ENCODE peak calls at places on chromosomes 4 and X, in four cellular contexts. One of them, this sample, is unnamed.

GRCh38 chr4:159390648-159391047 is 287.8 kb downstream of the RAPGEF2 start:
- DNase-seq in AG04450: peak; percentile 91
- DNase-seq in CD4-positive, alpha-beta memory T cell: no peak
- DNase-seq in Peyer's patch: no peak
- DNase-seq in this sample: no peak

GRCh38 chr4:119632216-119632615 is 3.6 kb upstream of the PDE5A start:
- DNase-seq in AG04450: no peak
- DNase-seq in CD4-positive, alpha-beta memory T cell: no peak
- DNase-seq in Peyer's patch: no peak
- DNase-seq in this sample: no peak

GRCh38 chr4:139783761-139784484 is 118.3 kb downstream of the MGST2 start:
- DNase-seq in AG04450: no peak
- DNase-seq in CD4-positive, alpha-beta memory T cell: no peak
- DNase-seq in Peyer's patch: no peak
- DNase-seq in this sample: no peak

GRCh38 chr4:56640907-56641493 is 40.1 kb downstream of the HOPX start:
- DNase-seq in AG04450: no peak
- DNase-seq in CD4-positive, alpha-beta memory T cell: no peak
- DNase-seq in Peyer's patch: no peak
- DNase-seq in this sample: no peak

GRCh38 chr4:56181140-56181950 is 205.9 kb downstream of the AASDH start:
- DNase-seq in AG04450: no peak
- DNase-seq in CD4-positive, alpha-beta memory T cell: no peak
- DNase-seq in Peyer's patch: no peak
- DNase-seq in this sample: no peak

GRCh38 chr4:126346654-126347053 is 1031.9 kb downstream of the FAT4 start:
- DNase-seq in AG04450: no peak
- DNase-seq in CD4-positive, alpha-beta memory T cell: no peak
- DNase-seq in Peyer's patch: no peak
- DNase-seq in this sample: no peak

GRCh38 chr4:33780952-33781655 is 2463.2 kb downstream of the ARAP2 start:
- DNase-seq in AG04450: no peak
- DNase-seq in CD4-positive, alpha-beta memory T cell: no peak
- DNase-seq in Peyer's patch: no peak
- DNase-seq in this sample: no peak

GRCh38 chrX:150365953-150366911 is 3.1 kb downstream of the MAMLD1 start:
- DNase-seq in AG04450: no peak
- DNase-seq in CD4-positive, alpha-beta memory T cell: no peak
- DNase-seq in Peyer's patch: peak; percentile 68
- DNase-seq in this sample: no peak

GRCh38 chr4:115851918-115852766 is 738.7 kb upstream of the NDST4 start:
- DNase-seq in AG04450: no peak
- DNase-seq in CD4-positive, alpha-beta memory T cell: no peak
- DNase-seq in Peyer's patch: peak; percentile 60
- DNase-seq in this sample: no peak

DNA sequence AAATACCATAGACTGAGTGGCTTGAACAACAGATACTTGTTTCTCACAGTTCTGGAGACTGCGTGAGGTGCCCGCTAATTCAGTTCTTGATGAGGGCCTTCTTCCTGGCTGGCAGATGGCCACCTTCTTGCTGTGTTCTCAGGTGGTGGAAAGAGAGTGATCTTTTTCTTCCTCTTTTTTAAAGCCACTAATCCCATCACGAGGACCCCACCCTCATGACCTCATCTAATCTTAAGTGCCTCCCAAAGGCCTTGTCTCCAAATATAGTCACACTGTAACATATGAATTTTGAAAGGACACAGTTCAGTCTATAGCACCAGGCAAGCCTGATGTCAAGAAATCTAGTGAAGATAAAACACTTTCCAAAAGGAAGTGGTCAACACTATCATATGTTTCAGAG is 12.4 kb downstream of the VAMP7 start:
- DNase-seq in AG04450: no peak
- DNase-seq in CD4-positive, alpha-beta memory T cell: no peak
- DNase-seq in Peyer's patch: no peak
- DNase-seq in this sample: no peak
- H3K9me3 ChIP-seq in AG04450: no peaks in the 10 kb centered on the region
- H3K9me3 ChIP-seq in CD4-positive, alpha-beta memory T cell: no peaks in the 10 kb centered on the region
- H3K9me3 ChIP-seq in Peyer's patch: no peaks in the 10 kb centered on the region
- H3K9me3 ChIP-seq in this sample: no peaks in the 10 kb centered on the region

GRCh38 chrX:120566817-120567216 is 6.1 kb upstream of the CUL4B start:
- DNase-seq in AG04450: no peak
- DNase-seq in CD4-positive, alpha-beta memory T cell: no peak
- DNase-seq in Peyer's patch: no peak
- DNase-seq in this sample: no peak

GRCh38 chrX:120564925-120565324 is 4.2 kb upstream of the CUL4B start:
- DNase-seq in AG04450: no peak
- DNase-seq in CD4-positive, alpha-beta memory T cell: no peak
- DNase-seq in Peyer's patch: no peak
- DNase-seq in this sample: no peak

GRCh38 chrX:120568047-120568446 is 7.3 kb upstream of the CUL4B start:
- DNase-seq in AG04450: no peak
- DNase-seq in CD4-positive, alpha-beta memory T cell: no peak
- DNase-seq in Peyer's patch: no peak
- DNase-seq in this sample: no peak

GRCh38 chrX:120570201-120570600 is 9.4 kb upstream of the CUL4B start:
- DNase-seq in AG04450: no peak
- DNase-seq in CD4-positive, alpha-beta memory T cell: no peak
- DNase-seq in Peyer's patch: no peak
- DNase-seq in this sample: no peak

DNA sequence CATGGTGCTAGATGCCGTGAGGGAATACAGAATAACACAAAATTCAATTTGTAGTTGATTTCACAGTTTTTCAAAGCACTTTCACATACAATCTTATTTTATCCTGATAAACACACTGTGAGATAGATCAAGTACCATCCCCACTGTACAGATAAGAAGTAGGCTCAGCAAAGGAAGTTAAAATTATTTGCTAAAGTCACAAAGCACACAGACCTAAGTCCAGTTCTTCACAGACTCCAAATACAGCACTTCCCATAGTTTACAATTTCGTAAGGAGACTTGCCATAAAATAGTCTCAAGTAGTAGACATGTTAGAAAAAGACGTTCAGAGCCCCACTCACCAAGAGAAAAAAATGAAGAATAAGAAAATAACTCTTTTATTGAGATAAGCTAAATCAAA is 7.8 kb upstream of the CUL4B start:
- DNase-seq in AG04450: no peak
- DNase-seq in CD4-positive, alpha-beta memory T cell: no peak
- DNase-seq in Peyer's patch: no peak
- DNase-seq in this sample: no peak
- H3K9me3 ChIP-seq in AG04450: no peaks in the 10 kb centered on the region
- H3K9me3 ChIP-seq in CD4-positive, alpha-beta memory T cell: no peaks in the 10 kb centered on the region
- H3K9me3 ChIP-seq in Peyer's patch: no peaks in the 10 kb centered on the region
- H3K9me3 ChIP-seq in this sample: no peaks in the 10 kb centered on the region

DNA sequence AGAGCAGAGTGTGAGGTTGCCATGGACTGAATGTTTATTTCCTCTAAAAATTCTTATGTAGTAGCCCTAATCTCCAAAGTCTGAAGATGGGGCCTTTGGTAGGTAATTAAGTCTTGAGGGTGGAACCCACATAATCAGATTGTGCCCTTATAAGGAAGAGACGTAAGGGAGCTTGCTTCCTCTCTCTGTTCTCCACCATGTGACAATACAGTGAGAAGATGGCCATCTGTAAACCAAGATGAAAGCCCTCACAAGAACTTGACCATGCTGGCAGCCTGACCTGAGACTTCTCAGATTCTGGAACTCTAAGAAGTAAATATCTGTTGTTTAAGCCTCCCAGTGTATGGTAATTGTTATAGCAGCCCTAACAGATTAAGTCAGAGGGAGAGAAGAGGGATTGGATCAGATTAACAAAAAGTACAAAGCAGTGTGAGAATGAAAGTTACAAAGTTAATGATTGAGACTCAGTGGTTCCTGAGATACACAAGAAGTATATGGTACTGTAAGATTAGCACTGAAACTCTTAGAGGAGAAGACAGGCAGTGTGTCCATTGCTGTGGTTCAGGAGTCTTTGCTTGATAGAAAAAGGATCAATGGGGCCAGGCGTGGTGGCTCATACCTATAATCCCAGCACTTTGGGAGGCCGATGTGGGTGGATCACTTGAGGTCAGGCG is 82.5 kb upstream of the GC start:
- DNase-seq in AG04450: no peak
- DNase-seq in CD4-positive, alpha-beta memory T cell: no peak
- DNase-seq in Peyer's patch: no peak
- DNase-seq in this sample: no peak
- H3K9me3 ChIP-seq in AG04450: peaks cover 4% of the 10 kb centered on the region
- H3K9me3 ChIP-seq in CD4-positive, alpha-beta memory T cell: no peaks in the 10 kb centered on the region
- H3K9me3 ChIP-seq in Peyer's patch: no peaks in the 10 kb centered on the region
- H3K9me3 ChIP-seq in this sample: no peaks in the 10 kb centered on the region

GRCh38 chr4:146621-147020 is 22.3 kb downstream of the ZNF718 start:
- DNase-seq in AG04450: no peak
- DNase-seq in CD4-positive, alpha-beta memory T cell: no peak
- DNase-seq in Peyer's patch: no peak
- DNase-seq in this sample: no peak
- H3K9me3 ChIP-seq in AG04450: peaks cover 41% of the 10 kb centered on the region
- H3K9me3 ChIP-seq in CD4-positive, alpha-beta memory T cell: no peaks in the 10 kb centered on the region
- H3K9me3 ChIP-seq in Peyer's patch: peaks cover 7% of the 10 kb centered on the region
- H3K9me3 ChIP-seq in this sample: peaks cover 34% of the 10 kb centered on the region

DNA sequence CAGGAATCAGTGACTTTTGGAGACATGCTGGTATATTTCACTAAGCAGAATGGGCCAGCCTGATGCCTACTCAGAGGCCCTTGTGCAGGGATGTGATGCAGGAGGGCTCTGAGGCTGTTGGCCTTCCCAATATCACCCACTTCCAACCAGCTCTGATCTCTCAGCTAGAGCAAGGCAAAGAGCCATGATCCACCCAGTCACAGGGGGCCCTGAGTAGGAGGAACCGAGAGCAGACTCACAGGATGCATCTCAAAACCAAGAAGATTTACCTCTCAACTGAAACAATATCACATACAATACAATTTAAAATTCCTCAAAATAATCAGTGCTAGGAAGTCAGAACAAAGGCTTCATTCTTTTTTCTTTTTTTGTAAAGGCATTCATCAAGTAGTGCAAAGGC is 13.7 kb downstream of the FRYL start:
- DNase-seq in AG04450: no peak
- DNase-seq in CD4-positive, alpha-beta memory T cell: no peak
- DNase-seq in Peyer's patch: no peak
- DNase-seq in this sample: no peak
- H3K9me3 ChIP-seq in AG04450: no peaks in the 10 kb centered on the region
- H3K9me3 ChIP-seq in CD4-positive, alpha-beta memory T cell: no peaks in the 10 kb centered on the region
- H3K9me3 ChIP-seq in Peyer's patch: no peaks in the 10 kb centered on the region
- H3K9me3 ChIP-seq in this sample: no peaks in the 10 kb centered on the region

DNA sequence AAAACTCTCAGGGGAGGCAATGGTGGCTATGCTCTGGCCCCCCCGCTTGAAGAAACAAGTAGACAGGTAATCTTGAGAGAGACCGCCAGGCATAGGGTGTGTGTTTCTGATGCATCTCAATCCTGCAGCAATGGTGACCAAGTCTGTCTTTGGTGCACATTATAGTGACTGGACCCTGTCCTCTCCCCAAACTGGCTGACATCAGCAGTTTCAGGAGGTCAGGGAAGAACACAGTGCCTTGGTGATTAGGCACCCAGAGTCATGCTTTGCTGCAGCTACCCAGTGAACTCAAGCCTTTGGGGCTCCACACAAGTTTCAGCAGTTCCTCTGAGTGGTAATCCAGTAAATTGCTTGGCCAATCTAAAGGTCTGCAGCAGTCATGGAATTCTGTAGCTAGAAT is 318.3 kb downstream of the SPIN4 start:
- DNase-seq in AG04450: no peak
- DNase-seq in CD4-positive, alpha-beta memory T cell: no peak
- DNase-seq in Peyer's patch: no peak
- DNase-seq in this sample: no peak
- H3K9me3 ChIP-seq in AG04450: peaks cover 8% of the 10 kb centered on the region
- H3K9me3 ChIP-seq in CD4-positive, alpha-beta memory T cell: no peaks in the 10 kb centered on the region
- H3K9me3 ChIP-seq in Peyer's patch: no peaks in the 10 kb centered on the region
- H3K9me3 ChIP-seq in this sample: no peaks in the 10 kb centered on the region

GRCh38 chr4:28462766-28463165 is 1602.1 kb downstream of the STIM2 start:
- DNase-seq in AG04450: no peak
- DNase-seq in CD4-positive, alpha-beta memory T cell: no peak
- DNase-seq in Peyer's patch: no peak
- DNase-seq in this sample: no peak
- H3K9me3 ChIP-seq in AG04450: no peaks in the 10 kb centered on the region
- H3K9me3 ChIP-seq in CD4-positive, alpha-beta memory T cell: no peaks in the 10 kb centered on the region
- H3K9me3 ChIP-seq in Peyer's patch: no peaks in the 10 kb centered on the region
- H3K9me3 ChIP-seq in this sample: no peaks in the 10 kb centered on the region

DNA sequence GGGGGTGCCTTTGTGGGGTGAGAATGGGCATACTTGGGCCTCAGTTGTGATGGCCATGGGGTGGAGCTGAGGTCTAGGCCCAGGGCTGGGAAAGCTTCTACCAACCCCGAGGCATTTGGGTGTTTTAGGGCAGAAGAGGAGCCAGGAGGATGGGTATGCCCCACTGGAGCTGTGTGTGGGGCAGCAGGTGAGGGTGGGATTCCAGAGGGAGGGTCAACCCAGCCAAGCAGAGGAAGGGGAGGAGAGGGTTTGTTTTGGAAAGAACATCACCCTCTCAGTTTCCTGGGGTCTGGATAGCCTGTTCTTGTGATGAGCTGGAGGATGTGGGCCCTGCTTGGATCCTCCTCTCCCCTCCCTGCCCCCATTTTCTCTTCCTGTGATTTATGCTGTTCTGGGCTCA is 620 bp downstream of the IL9R start:
- DNase-seq in AG04450: no peak
- DNase-seq in CD4-positive, alpha-beta memory T cell: no peak
- DNase-seq in Peyer's patch: no peak
- DNase-seq in this sample: no peak
- H3K9me3 ChIP-seq in AG04450: peaks cover 48% of the 10 kb centered on the region
- H3K9me3 ChIP-seq in CD4-positive, alpha-beta memory T cell: no peaks in the 10 kb centered on the region
- H3K9me3 ChIP-seq in Peyer's patch: no peaks in the 10 kb centered on the region
- H3K9me3 ChIP-seq in this sample: no peaks in the 10 kb centered on the region

GRCh38 chrX:51192104-51192503 is 140.5 kb upstream of the NUDT10 start:
- DNase-seq in AG04450: no peak
- DNase-seq in CD4-positive, alpha-beta memory T cell: no peak
- DNase-seq in Peyer's patch: no peak
- DNase-seq in this sample: no peak
- H3K9me3 ChIP-seq in AG04450: no peaks in the 10 kb centered on the region
- H3K9me3 ChIP-seq in CD4-positive, alpha-beta memory T cell: no peaks in the 10 kb centered on the region
- H3K9me3 ChIP-seq in Peyer's patch: no peaks in the 10 kb centered on the region
- H3K9me3 ChIP-seq in this sample: no peaks in the 10 kb centered on the region